ENCODE peak calls at places on chromosomes 4 and X, in seven cellular contexts. T, N, C, J, S, K and U are unnamed samples.

GRCh38 chr4:154344686-154345085 is 146.9 kb downstream of the DCHS2 start:
- DNase-seq in T (no peak), N (no peak), C (no peak), J (no peak), S (no peak), K (no peak), U (no peak)

GRCh38 chr4:186901850-186902249 is 178.2 kb upstream of the FAT1 start:
- DNase-seq in T (no peak), N (no peak), C (no peak), J (no peak), S (no peak), K (no peak), U (no peak)

GRCh38 chr4:113996599-113997177 is 17.2 kb upstream of the ARSJ start:
- DNase-seq in T (no peak), N (no peak), C (no peak), J (peak), S (peak), K (no peak), U (no peak)

GRCh38 chrX:54419559-54420302 is 20.5 kb upstream of the TSR2 start:
- DNase-seq in T (no peak), N (no peak), C (no peak), J (no peak), S (no peak), K (no peak), U (no peak)

GRCh38 chrX:69815519-69815918 is 199.6 kb downstream of the EDA start:
- DNase-seq in T (no peak), N (no peak), C (no peak), J (no peak), S (no peak), K (no peak), U (no peak)

GRCh38 chr4:141912831-141913230 is 276.4 kb downstream of the IL15 start:
- DNase-seq in T (no peak), N (no peak), C (no peak), J (no peak), S (no peak), K (peak), U (no peak)

GRCh38 chr4:140529434-140529833 is 5.5 kb downstream of the ELMOD2 start:
- DNase-seq in T (no peak), N (no peak), C (no peak), J (no peak), S (no peak), K (no peak), U (no peak)

GRCh38 chrX:6917666-6918065 is 229.8 kb upstream of the STS start:
- DNase-seq in T (no peak), N (no peak), C (no peak), J (no peak), S (no peak), K (no peak), U (no peak)

GRCh38 chrX:17738002-17738713 is 865 bp downstream of the SCML1 start:
- DNase-seq in T (peak), N (peak), C (peak), J (peak), S (peak), K (peak), U (peak)